ENCODE peak calls at places on chromosomes 6 and 20, in four cellular contexts. H is psoas muscle, L is cardiac muscle cell, T is left ventricle myocardium inferior. I is an unnamed sample. For H3K9me3, the result is how much of the 10 kb centered on the place peaks cover.

GRCh38 chr6:43747734-43748133 is 22.3 kb upstream of the VEGFA start:
- DNase-seq in T (no peak), L (no peak), H (no peak), I (no peak)

GRCh38 chr6:82525775-82526515 is 162.3 kb downstream of the TPBG start:
- DNase-seq in T (no peak), H (no peak), L (no peak), I (no peak)

GRCh38 chr6:37650071-37650481 is 47.6 kb downstream of the MDGA1 start:
- DNase-seq in T (peak), L (no peak), H (no peak), I (no peak)

GRCh38 chr20:6519556-6519955 is 247.9 kb upstream of the BMP2 start:
- DNase-seq in T (no peak), H (no peak), L (peak), I (no peak)

GRCh38 chr20:1813101-1813529 is 82.1 kb upstream of the SIRPA start:
- DNase-seq in L (peak), T (peak), H (peak), I (no peak)

GRCh38 chr20:5888051-5888450 is 62.3 kb downstream of the TRMT6 start:
- DNase-seq in L (peak), T (no peak), H (no peak), I (no peak)

GRCh38 chr6:8435845-8436168 is 462 bp upstream of the SLC35B3 start:
- DNase-seq in L (no peak), H (no peak), T (no peak), I (no peak)

GRCh38 chr6:114008331-114008730 is 37.4 kb upstream of the HDAC2 start:
- DNase-seq in L (no peak), T (no peak), H (no peak), I (no peak)

GRCh38 chr6:37985355-37985754 is 165.8 kb downstream of the ZFAND3 start:
- DNase-seq in T (no peak), H (no peak), L (no peak), I (no peak)

GRCh38 chr20:62845818-62846527 is 15.6 kb downstream of the TCFL5 start:
- DNase-seq in H (no peak), T (peak), L (peak), I (no peak)

DNA sequence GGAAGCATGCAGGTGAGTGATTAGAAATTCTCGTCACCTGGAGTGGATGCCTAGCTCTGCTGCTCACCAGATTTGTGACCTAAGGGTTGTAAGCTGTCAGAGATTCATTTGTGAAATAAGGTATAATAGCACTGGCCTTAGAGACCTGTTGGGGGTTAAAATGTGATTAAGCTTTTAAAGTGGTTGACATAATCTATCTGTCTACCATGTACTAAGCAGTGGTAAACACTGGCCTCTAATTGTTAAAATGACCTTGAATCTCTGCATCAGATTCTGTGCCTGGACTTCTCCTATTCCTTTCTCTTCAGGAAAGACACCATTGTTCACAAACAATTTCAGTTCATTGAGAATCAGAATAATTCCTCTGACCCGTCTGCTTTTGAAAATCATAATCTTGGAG is 536.2 kb downstream of the CBLN4 start:
- DNase-seq in H (no peak), L (no peak), T (no peak), I (no peak)
- H3K9me3 ChIP-seq in H (under half), L (under half), T (under half), I (under half)

GRCh38 chr6:128885381-128885780 is 2.4 kb downstream of the LAMA2 start:
- DNase-seq in L (no peak), H (no peak), T (no peak), I (no peak)

GRCh38 chr6:128882560-128882959 is 378 bp upstream of the LAMA2 start:
- DNase-seq in T (no peak), H (no peak), L (no peak), I (no peak)

GRCh38 chr6:128888444-128889175 is 5.7 kb downstream of the LAMA2 start:
- DNase-seq in H (no peak), T (no peak), L (no peak), I (no peak)

GRCh38 chr6:128882991-128883571 is at the start of gene LAMA2:
- DNase-seq in L (peak), H (peak), T (peak), I (peak)
- TF ChIP-seq CTCF in L (peak), H (peak), T (peak), I (no peak)

GRCh38 chr6:72787521-72788031 is 165.7 kb downstream of the KCNQ5 start:
- DNase-seq in H (peak), L (peak), T (no peak), I (no peak)

GRCh38 chr6:72784071-72784470 is 162.2 kb downstream of the KCNQ5 start:
- DNase-seq in T (no peak), L (peak), H (no peak), I (no peak)

GRCh38 chr6:72788188-72788587 is 166.3 kb downstream of the KCNQ5 start:
- DNase-seq in T (no peak), L (peak), H (no peak), I (no peak)

GRCh38 chr6:72784581-72784980 is 162.7 kb downstream of the KCNQ5 start:
- DNase-seq in T (no peak), L (peak), H (no peak), I (no peak)

DNA sequence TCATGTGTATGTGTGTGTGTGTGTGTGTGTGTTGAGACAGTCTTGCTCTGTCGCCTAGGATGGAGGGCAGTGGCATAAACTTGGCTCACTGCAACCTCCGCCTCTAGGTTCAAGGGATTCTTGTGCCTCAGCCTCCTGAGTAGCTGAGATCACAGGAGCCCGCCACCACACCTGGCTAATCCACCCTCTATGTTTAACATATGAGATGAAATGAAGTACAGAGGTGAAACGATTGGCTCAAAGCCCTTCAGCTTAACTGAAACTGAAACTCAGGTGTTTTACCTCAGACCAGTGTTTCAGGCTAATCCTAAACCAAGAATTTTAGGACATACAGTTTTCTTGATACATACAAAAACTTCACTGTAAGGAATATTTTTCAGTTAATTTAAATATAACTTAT is 167.3 kb downstream of the KCNQ5 start:
- DNase-seq in T (no peak), H (no peak), L (no peak), I (no peak)
- H3K27ac ChIP-seq in T (no peak), H (peak), L (peak), I (no peak)

DNA sequence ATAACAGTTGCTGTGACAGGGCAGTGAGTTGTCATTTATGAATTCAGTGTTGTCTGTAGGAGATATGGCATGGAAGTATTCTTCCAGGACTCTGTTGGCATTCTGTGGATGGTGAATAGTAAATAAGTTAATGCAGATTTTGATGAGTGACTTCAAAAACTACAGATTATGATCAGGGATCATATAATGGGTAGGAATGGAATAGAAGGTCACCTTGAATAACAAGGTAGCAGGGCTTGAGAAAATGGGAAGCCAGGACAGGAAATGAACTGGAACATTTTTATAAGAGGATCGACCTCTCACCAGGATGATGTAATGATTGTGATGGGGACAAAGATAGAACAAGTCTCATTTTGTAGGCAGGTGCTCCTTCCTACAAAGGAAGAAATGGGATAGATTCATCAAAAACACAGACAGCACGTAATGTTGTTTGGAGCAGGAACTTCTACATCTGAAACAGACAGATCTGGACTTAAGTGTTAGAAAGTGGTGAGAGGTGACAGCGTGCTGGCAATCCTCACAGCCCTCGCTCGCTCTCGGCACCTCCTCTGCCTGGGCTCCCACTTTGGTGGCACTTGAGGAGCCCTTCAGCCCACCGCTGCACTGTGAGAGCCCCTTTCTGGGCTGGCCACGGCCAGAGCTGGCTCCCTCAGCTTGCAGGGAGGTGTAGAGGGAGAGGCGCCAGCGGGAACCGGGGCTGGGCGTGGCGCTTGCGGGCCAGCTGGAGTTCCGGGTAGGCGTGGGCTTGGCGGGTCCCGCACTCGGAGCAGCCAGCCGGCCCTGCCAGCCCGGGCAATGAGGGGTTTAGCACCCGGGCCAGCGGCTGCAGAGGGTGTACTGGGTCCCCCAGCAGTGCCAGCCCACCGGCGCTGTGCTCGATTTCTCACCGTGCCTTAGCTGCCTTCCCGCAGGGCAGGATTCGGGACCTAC is 30.8 kb upstream of the SSR1 start:
- DNase-seq in H (no peak), T (no peak), L (no peak), I (no peak)
- H3K9me3 ChIP-seq in H (under half), T (under half), L (under half), I (under half)

DNA sequence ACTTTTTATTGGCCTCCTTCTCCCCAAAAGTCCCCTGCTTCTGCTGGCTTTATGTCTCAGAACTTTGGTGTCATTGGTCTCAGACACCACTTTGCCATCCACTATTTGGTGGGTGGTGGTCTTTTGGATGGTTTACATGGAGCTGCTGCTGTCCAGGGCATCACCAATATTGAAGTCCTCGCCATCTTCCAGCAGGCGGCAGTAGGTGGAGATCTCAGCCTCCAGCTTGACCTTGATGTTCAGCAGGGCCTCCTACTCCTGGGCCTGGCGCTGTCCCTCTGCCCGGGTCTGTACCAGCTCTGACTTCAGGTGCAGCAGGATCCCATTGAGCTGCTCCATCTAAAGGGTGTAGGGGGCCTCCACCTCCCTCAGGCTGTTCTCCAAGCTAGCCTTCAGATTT is 148.4 kb upstream of the FOXA2 start:
- DNase-seq in L (no peak), T (no peak), H (no peak), I (no peak)
- TF ChIP-seq CTCF in L (no peak), T (no peak), H (no peak), I (no peak)

GRCh38 chr20:41133709-41134361 is 3.5 kb upstream of the PLCG1 start:
- DNase-seq in L (no peak), H (no peak), T (no peak), I (no peak)

GRCh38 chr20:41135888-41136243 is 1.5 kb upstream of the PLCG1 start:
- DNase-seq in H (no peak), L (no peak), T (no peak), I (no peak)

GRCh38 chr20:41135187-41135887 is 2.0 kb upstream of the PLCG1 start:
- DNase-seq in H (no peak), T (no peak), L (peak), I (peak)

GRCh38 chr20:41134362-41135186 is 2.8 kb upstream of the PLCG1 start:
- DNase-seq in T (no peak), H (no peak), L (no peak), I (no peak)

GRCh38 chr20:41131594-41132387 is 5.6 kb upstream of the PLCG1 start:
- DNase-seq in L (no peak), H (no peak), T (no peak), I (no peak)
- H3K27ac ChIP-seq in L (no peak), H (no peak), T (no peak), I (no peak)

I was measured in lower lobe of right lung.